ENCODE peak calls at places on chromosomes 3 and 15, in four cellular contexts. R, C, K and M are unnamed samples.

GRCh38 chr15:29410342-29410741 is 140.7 kb upstream of the NSMCE3 start:
- DNase-seq in K (no peak), R (peak), C (no peak), M (no peak)

GRCh38 chr15:75112848-75113492 is 88.7 kb upstream of the C15orf39 start:
- DNase-seq in C (no peak), R (no peak), K (no peak), M (no peak)

GRCh38 chr15:86906406-86906805 is 826.7 kb downstream of the AGBL1 start:
- DNase-seq in K (no peak), C (no peak), R (no peak), M (no peak)

GRCh38 chr15:60397772-60398445 is at the start of gene ANXA2:
- DNase-seq in K (peak), C (peak), R (peak), M (no peak)

GRCh38 chr3:147215660-147216059 is 190.7 kb downstream of the ZIC4 start:
- DNase-seq in R (no peak), C (no peak), K (no peak), M (no peak)

GRCh38 chr3:82954486-82954885 is 1193.0 kb upstream of the GBE1 start:
- DNase-seq in R (no peak), K (no peak), C (no peak), M (no peak)

GRCh38 chr3:127038923-127039581 is 56.1 kb downstream of the PLXNA1 start:
- DNase-seq in R (no peak), K (no peak), C (no peak), M (no peak)

GRCh38 chr15:51652084-51652668 is 29.1 kb upstream of the SCG3 start:
- DNase-seq in C (no peak), K (peak), R (no peak), M (no peak)

GRCh38 chr3:147925272-147925671 is 516.1 kb downstream of the ZIC1 start:
- DNase-seq in R (no peak), K (no peak), C (no peak), M (no peak)

GRCh38 chr15:40927497-40928346 is 1.4 kb upstream of the DLL4 start:
- DNase-seq in R (no peak), K (peak), C (peak), M (no peak)

GRCh38 chr15:79093352-79093935 is 2.9 kb upstream of the RASGRF1 start:
- DNase-seq in R (no peak), K (no peak), C (no peak), M (no peak)

GRCh38 chr3:68878322-68878721 is 54.0 kb downstream of the TAFA4 start:
- DNase-seq in R (no peak), K (peak), C (peak), M (peak)

GRCh38 chr3:195007794-195008193 is 263.2 kb downstream of the XXYLT1 start:
- DNase-seq in C (no peak), R (no peak), K (no peak), M (no peak)

GRCh38 chr3:50164056-50164455 is 8.9 kb downstream of the SEMA3F start:
- DNase-seq in C (no peak), R (no peak), K (no peak), M (no peak)

DNA sequence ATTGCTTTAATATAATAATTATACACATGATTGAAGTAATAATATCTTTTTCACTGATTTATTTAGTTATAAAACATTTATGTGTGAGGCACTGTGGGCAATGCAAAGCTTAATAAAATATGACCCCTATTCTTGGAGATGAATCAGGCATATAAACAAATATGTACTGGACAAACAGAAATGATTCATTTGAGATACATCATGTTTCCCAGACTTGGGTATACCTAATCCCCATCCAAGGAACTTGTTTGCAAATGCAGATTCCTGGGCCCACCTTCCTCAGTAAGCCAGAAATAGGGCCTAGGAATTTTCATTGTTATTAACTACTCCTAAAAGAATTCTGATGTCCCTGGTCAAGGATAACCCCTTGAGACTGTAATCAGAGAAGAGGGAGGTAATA is 184.2 kb downstream of the CHL1 start:
- DNase-seq in R (no peak), K (no peak), C (no peak), M (no peak)
- TF ChIP-seq FOXJ3 in R (no peak), K (no peak), C (no peak), M (no peak)

DNA sequence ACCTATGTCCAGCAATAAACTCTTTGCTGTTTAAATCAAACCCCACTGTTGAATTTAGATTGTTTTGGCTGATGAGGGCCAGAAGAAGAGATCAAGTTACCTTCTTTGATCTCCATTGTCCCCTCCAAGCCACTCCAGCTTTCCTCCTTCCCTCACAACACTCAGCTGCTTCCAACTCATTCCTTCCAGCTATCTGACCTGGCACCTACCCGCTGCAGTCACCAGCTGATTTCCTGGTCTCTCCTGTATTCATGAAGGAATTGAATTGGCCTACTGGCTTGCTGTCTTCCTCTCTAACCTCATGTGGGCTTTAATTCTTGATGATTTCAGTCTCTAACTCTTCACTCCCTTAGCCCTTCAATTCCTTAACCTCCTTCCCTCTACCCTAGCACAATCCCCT is 40.8 kb upstream of the ABHD17C start:
- DNase-seq in C (no peak), K (no peak), R (peak), M (no peak)
- TF ChIP-seq FOXJ3 in C (no peak), K (no peak), R (no peak), M (no peak)

GRCh38 chr3:159263750-159264561 is 462.1 kb downstream of the MFSD1 start:
- DNase-seq in C (peak), K (peak), R (peak), M (peak)

GRCh38 chr3:159265705-159266104 is 463.9 kb downstream of the MFSD1 start:
- DNase-seq in K (no peak), C (peak), R (no peak), M (no peak)

GRCh38 chr3:159257954-159258353 is 456.1 kb downstream of the MFSD1 start:
- DNase-seq in K (no peak), C (no peak), R (no peak), M (no peak)

DNA sequence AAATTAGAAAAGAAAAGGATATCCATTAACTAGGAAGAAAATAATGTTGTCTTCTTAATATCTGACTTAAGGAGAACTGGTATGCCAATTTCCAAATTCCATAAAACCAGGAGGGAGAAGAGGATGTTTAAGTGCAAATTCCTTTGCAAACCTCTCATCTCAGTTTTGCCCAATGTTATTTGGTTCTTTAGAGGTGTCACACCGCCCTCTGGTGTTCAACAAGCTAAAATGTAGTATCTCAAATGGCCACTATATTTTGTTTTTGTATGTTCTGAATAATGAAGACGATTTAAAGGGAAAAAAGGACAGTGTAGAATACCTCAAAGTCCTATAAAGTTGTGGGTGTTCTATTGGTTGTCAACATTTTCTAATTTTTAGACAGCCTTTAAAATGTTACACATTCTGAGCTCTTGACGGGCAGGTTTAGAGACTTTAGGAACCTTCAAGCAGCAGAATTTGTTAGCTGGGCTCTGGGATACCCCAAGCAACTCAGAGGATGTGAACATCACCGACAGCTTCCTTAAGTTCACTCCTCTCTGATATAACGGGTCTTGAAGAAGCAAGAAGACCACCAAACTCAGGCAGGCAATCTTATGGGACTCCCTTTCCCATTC is 458.3 kb downstream of the MFSD1 start:
- DNase-seq in R (peak), K (peak), C (peak), M (peak)
- TF ChIP-seq FOXJ3 in R (no peak), K (no peak), C (no peak), M (no peak)

GRCh38 chr3:138861755-138862333 is 27.1 kb upstream of the PIK3CB start:
- DNase-seq in C (no peak), K (no peak), R (peak), M (no peak)

GRCh38 chr3:138862924-138863775 is 28.4 kb upstream of the PIK3CB start:
- DNase-seq in C (no peak), R (peak), K (peak), M (peak)

GRCh38 chr3:138867996-138868395 is 33.3 kb upstream of the PIK3CB start:
- DNase-seq in R (no peak), K (no peak), C (no peak), M (no peak)

GRCh38 chr3:138863776-138864113 is 29.0 kb upstream of the PIK3CB start:
- DNase-seq in C (no peak), K (no peak), R (no peak), M (no peak)

DNA sequence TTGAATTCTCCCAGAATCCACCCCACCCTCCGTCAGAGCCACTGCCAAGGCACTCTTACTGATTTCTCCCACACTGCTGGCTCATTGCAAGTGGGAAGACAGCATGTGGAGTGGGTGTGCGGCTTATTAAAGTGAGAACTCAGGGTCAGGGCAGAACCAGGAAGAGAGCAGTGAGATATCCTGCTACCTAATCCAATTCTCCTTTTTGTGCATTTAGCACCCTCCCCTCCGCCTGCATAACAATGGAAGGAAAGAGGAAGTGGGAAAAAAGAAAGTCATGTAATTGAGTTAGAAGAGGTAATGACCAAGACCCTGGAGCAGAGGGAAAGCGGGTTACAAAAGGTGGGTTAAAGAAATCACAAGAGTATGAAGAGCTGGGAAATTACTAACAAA is 27.8 kb upstream of the PIK3CB start:
- DNase-seq in K (no peak), C (no peak), R (no peak), M (no peak)
- TF ChIP-seq FOXJ3 in K (no peak), C (no peak), R (no peak), M (no peak)

DNA sequence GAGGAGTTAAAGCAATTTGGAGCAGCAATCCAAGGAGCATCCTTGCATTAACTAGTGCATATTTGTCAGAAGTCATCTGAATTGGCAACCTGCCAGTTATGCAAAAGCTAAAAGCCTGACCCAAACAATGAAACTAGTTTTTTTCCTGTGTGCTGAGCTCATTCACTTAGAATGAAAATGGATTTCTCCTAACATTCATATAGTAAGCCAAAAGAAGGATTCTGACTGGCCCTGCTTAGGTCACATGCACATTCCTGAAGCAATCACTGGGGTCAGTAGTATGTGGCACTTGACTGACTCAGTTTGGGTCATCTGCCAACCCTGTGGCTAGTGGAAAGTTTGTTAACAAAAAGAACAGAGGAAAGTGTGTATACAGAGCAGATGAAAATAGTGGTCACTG is 30.5 kb downstream of the OXSM start:
- DNase-seq in C (no peak), R (no peak), K (peak), M (no peak)
- TF ChIP-seq FOXJ3 in C (no peak), R (no peak), K (no peak), M (no peak)

GRCh38 chr3:106323586-106323985 is 454.8 kb upstream of the CBLB start:
- DNase-seq in K (no peak), C (no peak), R (no peak), M (no peak)

GRCh38 chr3:106331636-106332035 is 462.8 kb upstream of the CBLB start:
- DNase-seq in C (no peak), R (no peak), K (no peak), M (no peak)

GRCh38 chr3:106328224-106328623 is 459.4 kb upstream of the CBLB start:
- DNase-seq in C (no peak), K (no peak), R (no peak), M (no peak)

GRCh38 chr3:106329505-106329904 is 460.7 kb upstream of the CBLB start:
- DNase-seq in K (no peak), R (no peak), C (no peak), M (no peak)

DNA sequence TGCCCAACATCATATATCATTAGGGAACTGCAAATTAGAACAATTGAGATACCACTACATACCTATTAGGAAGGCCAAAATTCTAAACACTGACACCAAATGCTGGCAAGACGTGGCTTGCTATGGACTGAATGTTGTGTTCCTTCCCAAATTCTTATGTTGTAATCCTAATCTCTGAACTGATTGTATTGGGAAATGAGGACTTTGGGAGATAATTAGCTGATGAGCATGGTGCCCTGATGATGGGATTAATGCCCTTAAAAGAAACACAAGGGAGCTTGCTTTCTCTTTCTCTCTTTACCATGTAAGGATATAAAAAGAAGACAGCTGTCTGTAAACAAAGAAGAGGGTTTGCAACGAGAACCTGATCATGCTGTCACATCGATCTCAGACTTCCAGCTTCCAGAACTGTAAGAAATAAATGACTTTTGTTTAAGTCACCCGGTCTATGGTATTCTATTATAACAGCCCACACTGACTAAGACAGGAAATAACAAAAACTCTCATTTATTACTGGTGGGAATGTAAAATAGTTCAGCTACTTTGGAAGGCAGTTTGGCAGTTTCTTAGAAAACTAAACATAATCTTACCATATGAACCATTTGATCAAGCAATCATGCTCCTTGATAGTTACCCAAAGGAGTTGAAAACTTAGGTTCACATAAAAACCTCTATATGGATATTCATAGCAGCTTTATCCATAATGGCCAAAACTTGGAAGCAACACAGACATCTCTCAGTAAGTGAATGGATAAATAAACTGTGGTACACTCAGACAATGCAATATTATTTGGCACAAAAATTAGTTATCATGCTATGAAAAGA is 458.3 kb upstream of the CBLB start:
- DNase-seq in R (no peak), K (no peak), C (no peak), M (no peak)
- TF ChIP-seq FOXJ3 in R (no peak), K (no peak), C (no peak), M (no peak)

GRCh38 chr3:130967281-130967680 is 59.3 kb downstream of the ASTE1 start:
- DNase-seq in R (no peak), K (no peak), C (no peak), M (no peak)

GRCh38 chr3:130971208-130971607 is 55.4 kb downstream of the ASTE1 start:
- DNase-seq in C (no peak), R (no peak), K (no peak), M (no peak)

GRCh38 chr3:130963878-130964277 is 62.7 kb downstream of the ASTE1 start:
- DNase-seq in C (no peak), R (no peak), K (no peak), M (peak)

GRCh38 chr3:130969621-130970020 is 57.0 kb downstream of the ASTE1 start:
- DNase-seq in K (no peak), R (no peak), C (no peak), M (no peak)

DNA sequence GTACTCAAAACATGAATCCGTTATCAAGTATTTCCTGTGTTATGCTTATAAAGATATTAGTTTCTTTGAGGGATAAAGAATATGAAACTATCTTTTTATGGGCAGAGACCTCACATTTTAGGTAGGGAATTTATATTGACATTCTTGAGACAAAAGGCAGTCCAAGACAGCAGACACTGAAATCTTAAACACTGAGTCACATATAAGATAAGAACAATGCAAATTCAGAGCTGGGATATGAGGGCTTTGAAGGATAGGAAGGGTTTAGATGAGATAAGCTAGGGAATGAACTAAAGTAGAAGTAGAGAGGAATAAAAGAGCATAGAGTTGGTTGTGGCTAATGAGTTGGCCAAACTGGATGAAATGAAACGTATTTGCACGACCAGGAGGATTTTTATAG is 58.4 kb downstream of the ASTE1 start:
- DNase-seq in C (no peak), R (no peak), K (no peak), M (no peak)
- TF ChIP-seq FOXJ3 in C (no peak), R (no peak), K (no peak), M (no peak)